ENCODE peak calls at places on chromosomes 11 and 22, in five cellular contexts. G is cardiac muscle cell, O is body of pancreas, Q is progenitor cell of endocrine pancreas, X is AG04449. E is an unnamed sample.

GRCh38 chr11:127074151-127074761 is 73.7 kb upstream of the KIRREL3 start:
- DNase-seq in Q (no peak), O (peak), G (peak), X (peak), E (peak)

GRCh38 chr11:94519478-94520084 is 7.3 kb downstream of the C11orf97 start:
- DNase-seq in G (peak), O (no peak), Q (no peak), X (no peak), E (no peak)

GRCh38 chr22:26937213-26937612 is 279.8 kb downstream of the MIAT start:
- DNase-seq in G (no peak), Q (no peak), O (no peak), X (no peak), E (no peak)

GRCh38 chr11:62556872-62557631 is 10.4 kb upstream of the AHNAK start:
- DNase-seq in G (no peak), X (no peak), Q (no peak), O (no peak), E (no peak)

GRCh38 chr11:63610604-63611394 is 3.4 kb downstream of the PLAAT3 start:
- DNase-seq in O (no peak), Q (no peak), X (no peak), G (no peak), E (no peak)

GRCh38 chr22:27720860-27721259 is 80.7 kb downstream of the MN1 start:
- DNase-seq in X (no peak), G (no peak), O (no peak), Q (no peak), E (no peak)

GRCh38 chr11:17369094-17369493 is 17.5 kb downstream of the NCR3LG1 start:
- DNase-seq in X (no peak), Q (no peak), G (no peak), O (no peak), E (no peak)

GRCh38 chr11:127895776-127896175 is 691.6 kb downstream of the ETS1 start:
- DNase-seq in O (no peak), Q (no peak), X (no peak), G (no peak), E (no peak)

GRCh38 chr11:78168539-78169477 is 19.6 kb downstream of the KCTD21 start:
- DNase-seq in X (peak), O (peak), G (peak), Q (no peak), E (peak)

GRCh38 chr11:12706531-12707499 is 32.6 kb downstream of the TEAD1 start:
- DNase-seq in O (peak), X (no peak), Q (no peak), G (peak), E (no peak)

GRCh38 chr11:75403037-75403436 is 3.7 kb downstream of the RPS3 start:
- DNase-seq in G (no peak), X (no peak), Q (no peak), O (no peak), E (no peak)

GRCh38 chr11:75398906-75399305 is 412 bp upstream of the RPS3 start:
- DNase-seq in Q (no peak), O (no peak), G (no peak), X (no peak), E (no peak)

GRCh38 chr11:75402002-75402773 is 2.9 kb downstream of the RPS3 start:
- DNase-seq in Q (no peak), X (no peak), G (no peak), O (no peak), E (no peak)

GRCh38 chr11:75400110-75400865 is 970 bp downstream of the RPS3 start:
- DNase-seq in X (no peak), O (no peak), Q (no peak), G (no peak), E (no peak)

GRCh38 chr11:75399344-75400109 is at the start of gene RPS3:
- DNase-seq in O (peak), G (peak), Q (peak), X (peak), E (peak)
- TF ChIP-seq CTCF in O (peak), G (no peak), Q (peak), X (peak), E (no peak)

GRCh38 chr11:101430236-101430635 is 153.6 kb downstream of the TRPC6 start:
- DNase-seq in Q (no peak), X (no peak), O (no peak), G (no peak), E (no peak)

GRCh38 chr11:101429708-101430107 is 154.1 kb downstream of the TRPC6 start:
- DNase-seq in X (no peak), G (no peak), O (no peak), Q (no peak), E (no peak)

GRCh38 chr11:101434241-101434640 is 149.6 kb downstream of the TRPC6 start:
- DNase-seq in O (no peak), G (no peak), Q (no peak), X (no peak), E (no peak)

DNA sequence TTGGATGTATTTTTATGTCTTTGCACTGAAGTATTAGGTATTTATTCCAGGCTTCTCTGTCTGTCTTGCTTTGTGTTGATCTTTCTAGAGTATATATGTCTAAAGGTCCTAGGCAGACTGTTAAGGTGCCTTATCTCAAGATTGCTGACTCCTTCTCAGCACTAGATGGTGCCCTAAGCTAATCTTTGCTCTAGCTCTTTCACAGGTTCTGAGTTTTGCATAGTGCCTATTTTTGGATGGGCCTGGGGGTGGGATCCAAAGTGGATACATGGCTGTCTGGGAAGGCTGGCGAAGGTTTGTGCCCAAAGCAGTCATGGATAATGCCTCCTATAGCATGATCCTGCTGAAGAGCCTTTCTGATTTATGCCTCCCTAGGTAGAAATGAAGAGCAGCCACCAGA is 154.9 kb downstream of the TRPC6 start:
- DNase-seq in O (no peak), G (peak), X (no peak), Q (no peak), E (no peak)
- TF ChIP-seq CTCF in O (peak), G (peak), X (peak), Q (peak), E (peak)

GRCh38 chr11:59102259-59102765 is 4.7 kb upstream of the FAM111B start:
- DNase-seq in X (no peak), Q (peak), G (peak), O (peak), E (peak)
- TF ChIP-seq CTCF in X (peak), Q (peak), G (peak), O (peak), E (no peak)

GRCh38 chr11:10688401-10688800 is 5.2 kb downstream of the IRAG1 start:
- DNase-seq in G (no peak), X (no peak), Q (no peak), O (no peak), E (no peak)
- TF ChIP-seq CTCF in G (peak), X (no peak), Q (peak), O (no peak), E (peak)

GRCh38 chr11:59550368-59550841 is 39.1 kb downstream of the OR4D9 start:
- DNase-seq in Q (peak), O (peak), X (peak), G (peak), E (peak)
- TF ChIP-seq CTCF in Q (peak), O (peak), X (peak), G (peak), E (peak)

DNA sequence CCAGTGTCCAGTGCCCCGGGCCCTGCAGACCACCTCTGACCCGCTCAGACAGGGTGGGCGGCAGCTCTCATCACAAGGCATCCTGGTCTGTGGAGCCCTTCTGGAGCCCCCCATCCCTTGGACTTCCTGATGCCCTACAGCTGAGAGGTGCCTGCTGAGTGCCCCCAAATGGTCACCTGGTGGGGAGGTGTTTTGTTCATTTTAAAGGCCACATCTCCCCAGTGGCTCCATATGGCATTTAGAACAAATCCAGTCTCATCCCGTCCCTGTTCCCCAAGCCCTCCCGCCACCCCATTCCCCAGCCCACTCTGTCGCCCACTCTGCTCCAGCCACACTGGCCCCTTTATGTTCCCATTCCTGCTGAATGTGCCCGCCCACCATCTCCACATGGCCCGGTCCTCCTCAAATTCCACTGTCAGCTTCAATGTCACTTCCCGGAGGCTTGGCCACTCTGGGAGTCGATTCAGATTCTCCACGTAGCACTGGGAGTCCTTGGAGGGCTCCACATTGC is 32.8 kb downstream of the OSBPL5 start:
- DNase-seq in O (no peak), G (no peak), Q (no peak), X (no peak), E (no peak)
- TF ChIP-seq CTCF in O (no peak), G (no peak), Q (no peak), X (no peak), E (no peak)

GRCh38 chr11:107018902-107019493 is 722 bp upstream of the GUCY1A2 start:
- DNase-seq in Q (peak), X (no peak), O (peak), G (peak), E (peak)
- TF ChIP-seq CTCF in Q (no peak), X (peak), O (no peak), G (peak), E (no peak)

DNA sequence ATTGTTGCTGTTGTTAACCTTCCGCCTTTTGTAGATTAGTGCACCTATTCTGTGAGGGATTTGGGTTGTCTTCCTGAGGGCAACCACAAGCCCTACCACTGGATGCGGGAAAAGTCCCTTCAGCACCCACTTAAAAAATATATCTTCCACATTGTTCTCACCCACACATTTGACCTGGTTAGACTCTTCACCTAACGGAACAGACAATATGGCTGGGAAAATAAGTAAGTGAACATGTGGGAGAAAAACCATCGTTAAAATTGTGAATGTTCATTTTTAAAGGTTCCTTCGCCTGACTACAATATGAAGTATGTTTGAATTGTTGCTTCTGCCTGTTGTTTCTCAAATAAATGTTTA is 72.0 kb upstream of the MPEG1 start:
- DNase-seq in G (no peak), O (no peak), Q (no peak), X (no peak), E (no peak)
- TF ChIP-seq CTCF in G (no peak), O (no peak), Q (no peak), X (no peak), E (no peak)

GRCh38 chr22:33758125-33758483 is 162.2 kb downstream of the LARGE1 start:
- DNase-seq in G (no peak), O (no peak), Q (no peak), X (no peak), E (no peak)

GRCh38 chr22:33757041-33757440 is 163.2 kb downstream of the LARGE1 start:
- DNase-seq in X (no peak), O (no peak), G (no peak), Q (no peak), E (no peak)

GRCh38 chr22:33757443-33758124 is 162.7 kb downstream of the LARGE1 start:
- DNase-seq in Q (no peak), X (no peak), G (no peak), O (peak), E (no peak)

GRCh38 chr22:33758961-33759360 is 161.3 kb downstream of the LARGE1 start:
- DNase-seq in Q (no peak), O (no peak), G (no peak), X (no peak), E (no peak)

DNA sequence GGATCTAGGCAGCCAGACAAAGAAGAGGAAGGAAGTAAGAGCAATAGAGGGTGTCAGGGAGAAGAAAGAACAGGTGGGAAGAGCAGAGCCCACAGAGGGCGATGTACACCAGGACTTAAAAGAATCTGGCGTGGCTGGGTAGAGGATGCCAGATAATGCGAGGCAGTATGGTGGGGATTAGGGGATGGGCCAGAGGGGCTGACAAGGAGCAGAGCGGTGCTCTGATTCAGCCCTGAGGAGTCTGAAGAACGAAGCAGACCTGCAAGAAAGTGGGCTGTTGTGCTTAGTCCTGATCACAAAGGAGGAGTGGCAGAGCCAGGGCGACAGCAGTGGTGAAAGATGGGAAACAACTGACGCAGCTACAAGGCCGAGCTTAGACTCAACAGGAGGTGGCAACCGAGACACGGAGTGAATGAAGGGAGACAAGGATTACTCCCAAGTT is 163.7 kb downstream of the LARGE1 start:
- DNase-seq in Q (no peak), G (peak), X (no peak), O (no peak), E (no peak)
- TF ChIP-seq CTCF in Q (no peak), G (no peak), X (no peak), O (no peak), E (no peak)

E was measured in endothelial cell.